ENCODE peak calls at places on chromosome 13, in seven cellular contexts. A is activated naive CD8-positive, alpha-beta T cell treated with anti-CD3 and anti-CD28 coated beads for 36 hours; R is lung; D is activated T-cell treated with anti-CD3 and anti-CD28 coated beads for 24 hours; X is HFF-Myc; Z is DMS79 treated with DMSO at 0.1 percent for 48 hours; Y is glutamatergic neuron. I is an unnamed sample.
A peak's percentile ranks its signal among the peaks of the same experiment; 100 is the strongest.

GRCh38 chr13:84649853-84650252 is 767.6 kb upstream of the SLITRK1 start:
- DNase-seq in X (no peak), D (no peak), A (no peak), Y (no peak), R (no peak), Z (no peak), I (no peak)

GRCh38 chr13:20403826-20404225 is 121.8 kb downstream of the CRYL1 start:
- DNase-seq in Y (no peak), A (no peak), X (no peak), D (no peak), Z (no peak), R (no peak), I (no peak)

GRCh38 chr13:36345438-36346221 is 564 bp downstream of the SPART start:
- DNase-seq in A (peak; percentile 35), Y (peak; percentile 41), X (no peak), Z (peak; percentile 72), D (peak; percentile 19), R (peak; percentile 68), I (peak; percentile 31)

GRCh38 chr13:37481005-37481857 is 117.3 kb downstream of the POSTN start:
- DNase-seq in Z (peak; percentile 56), A (no peak), D (no peak), R (no peak), Y (no peak), X (no peak), I (no peak)

GRCh38 chr13:52851153-52851962 is 2.9 kb upstream of the PCDH8 start:
- DNase-seq in R (peak; percentile 35), Y (peak; percentile 43), A (peak; percentile 31), Z (peak; percentile 48), D (no peak), X (no peak), I (peak; percentile 46)

GRCh38 chr13:99277629-99278028 is 19.4 kb upstream of the GPR18 start:
- DNase-seq in Z (no peak), X (no peak), R (no peak), D (no peak), A (no peak), Y (no peak), I (no peak)

GRCh38 chr13:33678084-33678483 is 139.9 kb upstream of the RFC3 start:
- DNase-seq in R (no peak), Z (no peak), X (no peak), D (no peak), Y (no peak), A (no peak), I (no peak)

GRCh38 chr13:25686831-25687495 is 315.2 kb downstream of the ATP8A2 start:
- DNase-seq in Z (peak; percentile 38), X (no peak), R (no peak), D (no peak), Y (peak; percentile 28), A (no peak), I (no peak)

GRCh38 chr13:113171250-113172125 is 13.0 kb downstream of the PROZ start:
- DNase-seq in A (no peak), R (no peak), Y (no peak), Z (peak; percentile 76), D (no peak), X (no peak), I (no peak)

GRCh38 chr13:36528105-36528504 is 95.8 kb downstream of the CCNA1 start:
- DNase-seq in D (no peak), R (no peak), Z (no peak), A (no peak), X (no peak), Y (no peak), I (no peak)

GRCh38 chr13:105290596-105290995 is 1244.9 kb downstream of the EFNB2 start:
- DNase-seq in X (no peak), R (no peak), D (no peak), Z (no peak), A (no peak), Y (no peak), I (no peak)

GRCh38 chr13:99859178-99860177 is 112.1 kb downstream of the ZIC5 start:
- DNase-seq in D (peak; percentile 49), Z (no peak), X (peak; percentile 2), Y (no peak), A (peak; percentile 78), R (no peak), I (no peak)

GRCh38 chr13:113588394-113589111 is 4.0 kb downstream of the TFDP1 start:
- DNase-seq in Z (no peak), X (no peak), Y (no peak), A (no peak), R (no peak), D (no peak), I (no peak)

GRCh38 chr13:38670627-38671026 is 16.2 kb upstream of the FREM2 start:
- DNase-seq in A (no peak), R (no peak), X (no peak), Y (no peak), Z (no peak), D (no peak), I (no peak)

GRCh38 chr13:87129602-87130300 is 541.4 kb upstream of the SLITRK5 start:
- DNase-seq in X (no peak), A (no peak), D (no peak), Y (no peak), R (no peak), Z (no peak), I (no peak)

GRCh38 chr13:108827637-108828036 is 198.2 kb downstream of the MYO16 start:
- DNase-seq in D (no peak), X (no peak), Y (no peak), A (no peak), R (no peak), Z (peak; percentile 7), I (no peak)

GRCh38 chr13:28526876-28527275 is 31.9 kb upstream of the FLT1 start:
- DNase-seq in Z (no peak), A (no peak), X (no peak), R (no peak), D (no peak), Y (no peak), I (no peak)

GRCh38 chr13:27830010-27830409 is 37.7 kb downstream of the GSX1 start:
- DNase-seq in A (peak; percentile 64), D (peak; percentile 41), Y (peak; percentile 80), R (peak; percentile 33), X (no peak), Z (no peak), I (no peak)

GRCh38 chr13:23583491-23583890 is 13.3 kb downstream of the TNFRSF19 start:
- DNase-seq in D (no peak), Y (no peak), X (no peak), R (no peak), Z (peak; percentile 25), A (no peak), I (no peak)

GRCh38 chr13:111953546-111954178 is 113.3 kb upstream of the SOX1 start:
- DNase-seq in Y (no peak), A (no peak), Z (no peak), X (no peak), R (no peak), D (no peak), I (no peak)

GRCh38 chr13:113458218-113459065 is 5.2 kb upstream of the ADPRHL1 start:
- DNase-seq in X (no peak), D (no peak), Z (no peak), A (no peak), Y (peak; percentile 65), R (no peak), I (no peak)

GRCh38 chr13:41700790-41701310 is 243.5 kb downstream of the RGCC start:
- DNase-seq in R (no peak), X (peak; percentile 63), Z (peak; percentile 88), D (no peak), Y (no peak), A (no peak), I (no peak)

GRCh38 chr13:80630685-80631121 is 289.8 kb upstream of the SPRY2 start:
- DNase-seq in Z (no peak), X (no peak), R (no peak), A (no peak), D (no peak), Y (no peak), I (no peak)

GRCh38 chr13:40350283-40350992 is 316.0 kb downstream of the FOXO1 start:
- DNase-seq in Z (no peak), X (no peak), A (no peak), Y (no peak), R (no peak), D (no peak), I (no peak)

GRCh38 chr13:96632536-96633320 is 361.5 kb downstream of the OXGR1 start:
- DNase-seq in Z (no peak), A (no peak), X (no peak), R (no peak), D (no peak), Y (no peak), I (no peak)

GRCh38 chr13:40666905-40667621 is 622 bp upstream of the FOXO1 start:
- DNase-seq in A (no peak), D (no peak), X (no peak), Z (peak; percentile 44), Y (peak; percentile 69), R (peak; percentile 69), I (peak; percentile 39)

GRCh38 chr13:79686441-79686840 is 205.5 kb downstream of the NDFIP2 start:
- DNase-seq in Y (no peak), R (no peak), A (no peak), X (no peak), Z (no peak), D (no peak), I (no peak)

GRCh38 chr13:110012102-110012739 is 225.8 kb upstream of the IRS2 start:
- DNase-seq in D (no peak), A (no peak), X (peak; percentile 99), Z (no peak), R (no peak), Y (no peak), I (no peak)

I was measured in frontal cortex.